ENCODE peak calls at places on chromosomes 6 and 20, in ten cellular contexts. B, Q, I, V, S, T, M, K, U and R are unnamed samples.

GRCh38 chr6:112450663-112451062 is 103.5 kb downstream of the RFPL4B start:
- DNase-seq in B (no peak), Q (no peak), I (no peak), V (no peak), S (no peak), T (no peak), M (no peak), K (no peak), U (no peak), R (no peak)

GRCh38 chr6:70673601-70674000 is 5.9 kb downstream of the SMAP1 start:
- DNase-seq in B (no peak), Q (no peak), I (no peak), V (no peak), S (peak; percentile 26), T (peak; percentile 63), M (no peak), K (peak; percentile 55), U (no peak), R (no peak)

GRCh38 chr6:56474531-56474930 is 168.2 kb downstream of the DST start:
- DNase-seq in B (no peak), Q (no peak), I (no peak), V (no peak), S (no peak), T (no peak), M (no peak), K (no peak), U (no peak), R (no peak)

GRCh38 chr6:169867751-169868191 is 116.3 kb downstream of the ERMARD start:
- DNase-seq in B (no peak), Q (no peak), I (no peak), V (no peak), S (no peak), T (peak; percentile 38), M (no peak), K (no peak), U (peak; percentile 41), R (no peak)

GRCh38 chr6:85323435-85324040 is 126.3 kb upstream of the NT5E start:
- DNase-seq in B (peak; percentile 77), Q (peak; percentile 49), I (peak; percentile 11), V (peak; percentile 51), S (peak; percentile 66), T (peak; percentile 95), M (peak; percentile 64), K (peak; percentile 77), U (peak; percentile 80), R (peak; percentile 92)

GRCh38 chr6:140185991-140186390 is 811.5 kb upstream of the CITED2 start:
- DNase-seq in B (no peak), Q (no peak), I (no peak), V (no peak), S (no peak), T (no peak), M (no peak), K (no peak), U (no peak), R (no peak)

GRCh38 chr20:24502184-24502583 is 32.8 kb downstream of the SYNDIG1 start:
- DNase-seq in B (no peak), Q (no peak), I (peak; percentile 47), V (no peak), S (peak; percentile 60), T (no peak), M (no peak), K (peak; percentile 59), U (no peak), R (no peak)

GRCh38 chr20:61301995-61302525 is 50.0 kb downstream of the CDH4 start:
- DNase-seq in B (no peak), Q (no peak), I (no peak), V (no peak), S (no peak), T (no peak), M (no peak), K (no peak), U (no peak), R (no peak)

GRCh38 chr6:144811140-144811539 is 526.0 kb downstream of the UTRN start:
- DNase-seq in B (no peak), Q (no peak), I (no peak), V (no peak), S (no peak), T (no peak), M (no peak), K (peak; percentile 13), U (no peak), R (no peak)

GRCh38 chr6:144809969-144810368 is 524.8 kb downstream of the UTRN start:
- DNase-seq in B (no peak), Q (no peak), I (no peak), V (no peak), S (no peak), T (no peak), M (no peak), K (no peak), U (no peak), R (no peak)

GRCh38 chr6:144806222-144806621 is 521.1 kb downstream of the UTRN start:
- DNase-seq in B (no peak), Q (no peak), I (no peak), V (no peak), S (no peak), T (no peak), M (no peak), K (no peak), U (no peak), R (no peak)

GRCh38 chr6:144805049-144805448 is 519.9 kb downstream of the UTRN start:
- DNase-seq in B (no peak), Q (no peak), I (no peak), V (no peak), S (no peak), T (no peak), M (no peak), K (no peak), U (no peak), R (no peak)

GRCh38 chr6:144809120-144809519 is 524.0 kb downstream of the UTRN start:
- DNase-seq in B (no peak), Q (no peak), I (no peak), V (no peak), S (peak; percentile 59), T (no peak), M (no peak), K (peak; percentile 43), U (no peak), R (no peak)
- H3K9me3 ChIP-seq in B (no peaks in the 10 kb centered on the region), Q (no peaks in the 10 kb centered on the region), I (no peaks in the 10 kb centered on the region), V (no peaks in the 10 kb centered on the region), S (no peaks in the 10 kb centered on the region), T (no peaks in the 10 kb centered on the region), M (no peaks in the 10 kb centered on the region), K (no peaks in the 10 kb centered on the region), U (no peaks in the 10 kb centered on the region), R (no peaks in the 10 kb centered on the region)

GRCh38 chr6:86938814-86939213 is 1.5 kb downstream of the HTR1E start:
- DNase-seq in B (no peak), Q (no peak), I (no peak), V (no peak), S (no peak), T (no peak), M (no peak), K (no peak), U (no peak), R (no peak)

GRCh38 chr6:86934365-86934764 is 3.0 kb upstream of the HTR1E start:
- DNase-seq in B (no peak), Q (no peak), I (no peak), V (no peak), S (no peak), T (no peak), M (no peak), K (no peak), U (no peak), R (no peak)

GRCh38 chr6:86937219-86938079 is at the start of gene HTR1E:
- DNase-seq in B (peak; percentile 65), Q (no peak), I (peak; percentile 15), V (peak; percentile 9), S (peak; percentile 23), T (peak; percentile 97), M (peak; percentile 52), K (peak; percentile 2), U (no peak), R (no peak)

GRCh38 chr6:86936834-86937218 is 502 bp upstream of the HTR1E start:
- DNase-seq in B (no peak), Q (peak; percentile 6), I (no peak), V (no peak), S (no peak), T (no peak), M (no peak), K (no peak), U (no peak), R (no peak)
- TF ChIP-seq CTCF in B (no peak), Q (no peak), I (no peak), V (no peak), S (no peak), T (no peak), M (no peak), K (no peak), U (no peak), R (no peak)

DNA sequence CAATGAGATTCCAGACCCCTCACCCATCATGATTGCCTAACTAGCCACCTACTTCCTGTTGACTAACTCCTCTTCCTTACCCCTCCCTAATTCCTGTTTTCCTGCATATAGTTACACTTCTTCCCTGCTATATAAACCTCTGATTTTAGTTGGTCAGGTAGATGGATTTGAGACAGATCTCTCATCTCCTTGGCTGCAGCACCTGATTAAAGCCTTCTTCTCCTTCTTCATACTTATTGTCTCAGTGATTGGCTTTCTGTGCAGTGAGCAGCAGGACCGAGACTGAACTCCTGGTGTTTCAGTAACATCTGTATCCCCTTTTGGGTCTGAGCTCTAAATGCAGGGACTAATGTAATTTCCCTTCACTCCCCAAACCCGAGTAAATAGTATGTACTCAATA is 51.7 kb upstream of the ATXN1 start:
- DNase-seq in B (no peak), Q (no peak), I (no peak), V (no peak), S (no peak), T (no peak), M (no peak), K (no peak), U (no peak), R (no peak)
- H3K9me3 ChIP-seq in B (peaks cover 19% of the 10 kb centered on the region), Q (no peaks in the 10 kb centered on the region), I (peaks cover 5% of the 10 kb centered on the region), V (no peaks in the 10 kb centered on the region), S (peaks cover 9% of the 10 kb centered on the region), T (peaks cover 21% of the 10 kb centered on the region), M (peaks cover 12% of the 10 kb centered on the region), K (peaks cover 17% of the 10 kb centered on the region), U (peaks cover 5% of the 10 kb centered on the region), R (peaks cover 3% of the 10 kb centered on the region)

DNA sequence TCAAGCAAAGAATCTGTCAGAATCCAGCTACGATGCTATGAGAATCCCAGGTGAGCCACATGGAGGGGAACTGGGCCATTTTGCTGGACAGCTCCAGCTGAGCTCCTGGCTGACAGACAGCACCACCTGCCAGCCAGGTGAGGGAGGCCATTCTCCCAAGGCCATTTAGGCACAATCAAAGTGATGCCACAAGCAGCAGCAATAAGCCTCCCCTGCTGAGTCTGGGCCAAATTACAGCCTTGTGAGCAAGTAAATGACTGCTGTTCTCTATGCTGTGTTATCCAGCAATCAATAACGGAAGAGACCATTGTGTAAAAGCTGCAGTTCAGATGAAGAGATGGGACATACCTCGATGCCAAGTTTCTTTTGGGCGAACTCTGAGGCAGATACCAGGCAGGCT is 14.1 kb upstream of the SCGN start:
- DNase-seq in B (no peak), Q (no peak), I (no peak), V (no peak), S (peak; percentile 21), T (peak; percentile 89), M (no peak), K (no peak), U (no peak), R (peak; percentile 22)
- TF ChIP-seq CTCF in B (peak; percentile 22), Q (no peak), I (no peak), V (no peak), S (peak; percentile 26), T (peak; percentile 72), M (no peak), K (no peak), U (no peak), R (no peak)